ENCODE peak calls at places on chromosome 10, in four cellular contexts. H is heart left ventricle; S is mammary epithelial cell; P is naive thymus-derived CD4-positive, alpha-beta T cell. F is an unnamed sample.

GRCh38 chr10:89346264-89346971 is 18.6 kb downstream of the IFIT3 start:
- DNase-seq in H (no peak), S (peak; percentile 57), P (no peak), F (no peak)

GRCh38 chr10:101380353-101381017 is 26.5 kb downstream of the BTRC start:
- DNase-seq in H (no peak), S (peak; percentile 85), P (no peak), F (no peak)

GRCh38 chr10:4281207-4281825 is 496.3 kb upstream of the KLF6 start:
- DNase-seq in H (no peak), S (no peak), P (no peak), F (no peak)

GRCh38 chr10:117250409-117250808 is 9.5 kb downstream of the SLC18A2 start:
- DNase-seq in H (no peak), S (no peak), P (no peak), F (no peak)

GRCh38 chr10:18583575-18584270 is 67.7 kb downstream of the NSUN6 start:
- DNase-seq in H (no peak), S (no peak), P (no peak), F (no peak)

GRCh38 chr10:113648478-113648877 is 15.4 kb downstream of the NRAP start:
- DNase-seq in H (peak; percentile 63), S (no peak), P (no peak), F (no peak)

GRCh38 chr10:99318048-99318447 is 11.1 kb upstream of the CNNM1 start:
- DNase-seq in H (no peak), S (no peak), P (no peak), F (no peak)

GRCh38 chr10:54800677-54801480 is at the start of gene PCDH15:
- DNase-seq in H (peak; percentile 18), S (peak; percentile 26), P (no peak), F (no peak)

GRCh38 chr10:93745411-93746065 is 12.2 kb upstream of the LGI1 start:
- DNase-seq in H (no peak), S (no peak), P (no peak), F (no peak)

GRCh38 chr10:91117496-91117895 is 103.0 kb upstream of the PCGF5 start:
- DNase-seq in H (no peak), S (no peak), P (no peak), F (no peak)

GRCh38 chr10:114100848-114101741 is 57.4 kb downstream of the ADRB1 start:
- DNase-seq in H (peak; percentile 39), S (no peak), P (no peak), F (no peak)

GRCh38 chr10:121865554-121865953 is 62.3 kb downstream of the ATE1 start:
- DNase-seq in H (no peak), S (no peak), P (no peak), F (no peak)

GRCh38 chr10:126115021-126115610 is 218.8 kb downstream of the FANK1 start:
- DNase-seq in H (no peak), S (no peak), P (no peak), F (no peak)

GRCh38 chr10:126118476-126118875 is 222.1 kb downstream of the FANK1 start:
- DNase-seq in H (no peak), S (no peak), P (no peak), F (no peak)

GRCh38 chr10:126115861-126116260 is 219.5 kb downstream of the FANK1 start:
- DNase-seq in H (no peak), S (no peak), P (no peak), F (no peak)

GRCh38 chr10:126119591-126119990 is 223.2 kb downstream of the FANK1 start:
- DNase-seq in H (no peak), S (no peak), P (no peak), F (no peak)

DNA sequence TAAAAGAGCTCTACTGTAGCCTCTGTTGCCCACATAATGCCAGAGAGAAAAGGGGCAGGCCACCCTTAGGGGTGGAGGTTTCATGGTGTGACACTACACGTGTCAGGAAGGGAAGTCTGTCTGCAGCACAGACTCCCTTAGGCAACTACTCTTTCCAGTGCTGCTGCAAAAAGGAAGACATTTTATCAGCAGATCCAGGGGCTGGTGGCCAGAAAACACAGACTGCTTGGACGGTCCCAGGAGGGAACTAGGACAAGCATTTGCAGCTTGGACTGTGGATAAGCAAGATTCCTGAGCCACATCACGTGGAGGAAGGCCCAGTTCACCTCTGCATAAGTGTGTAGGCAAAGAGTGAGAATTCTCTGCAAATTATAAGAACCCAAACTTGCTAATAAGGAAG is 220.8 kb downstream of the FANK1 start:
- DNase-seq in H (no peak), S (no peak), P (no peak), F (no peak)
- H3K9me3 ChIP-seq in H (no peaks in the 10 kb centered on the region), S (no peaks in the 10 kb centered on the region), P (no peaks in the 10 kb centered on the region), F (no peaks in the 10 kb centered on the region)

GRCh38 chr10:124619802-124620490 is 124.2 kb downstream of the FAM53B start:
- DNase-seq in H (no peak), S (no peak), P (no peak), F (no peak)
- H3K4me1 ChIP-seq in H (peaks cover 73% of the 10 kb centered on the region), S (peaks cover 34% of the 10 kb centered on the region), P (peaks cover 15% of the 10 kb centered on the region), F (no peaks in the 10 kb centered on the region)

GRCh38 chr10:57846307-57847065 is 421.2 kb downstream of the IPMK start:
- DNase-seq in H (no peak), S (no peak), P (no peak), F (no peak)
- H3K9me3 ChIP-seq in H (no peaks in the 10 kb centered on the region), S (no peaks in the 10 kb centered on the region), P (no peaks in the 10 kb centered on the region), F (no peaks in the 10 kb centered on the region)

GRCh38 chr10:79138449-79139123 is 69.8 kb downstream of the ZMIZ1 start:
- DNase-seq in H (no peak), S (no peak), P (no peak), F (no peak)
- H3K4me1 ChIP-seq in H (peaks cover 100% of the 10 kb centered on the region), S (peaks cover 6% of the 10 kb centered on the region), P (peaks cover 28% of the 10 kb centered on the region), F (peaks cover 7% of the 10 kb centered on the region)

DNA sequence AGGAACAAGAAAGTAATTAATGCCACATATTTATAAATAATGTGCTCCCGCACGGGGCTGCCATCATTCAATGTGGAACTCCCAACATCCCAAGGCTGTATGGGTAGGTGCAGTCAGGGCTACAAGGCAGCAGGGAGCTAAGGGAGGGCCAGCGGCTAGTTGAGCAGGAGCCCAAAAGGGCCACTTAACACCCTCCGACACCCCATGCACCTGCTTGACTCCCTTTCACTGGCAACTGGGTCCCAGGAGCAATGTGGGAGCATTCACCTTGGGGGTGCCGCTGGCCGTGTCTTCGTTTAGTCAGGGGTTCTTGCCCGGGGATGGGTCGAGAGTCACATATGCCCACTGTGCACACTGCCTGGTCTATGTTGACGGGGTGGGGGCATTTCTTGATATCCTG is 27.9 kb downstream of the SCART1 start:
- DNase-seq in H (no peak), S (no peak), P (no peak), F (no peak)
- H3K9me3 ChIP-seq in H (peaks cover 11% of the 10 kb centered on the region), S (no peaks in the 10 kb centered on the region), P (peaks cover 8% of the 10 kb centered on the region), F (no peaks in the 10 kb centered on the region)

DNA sequence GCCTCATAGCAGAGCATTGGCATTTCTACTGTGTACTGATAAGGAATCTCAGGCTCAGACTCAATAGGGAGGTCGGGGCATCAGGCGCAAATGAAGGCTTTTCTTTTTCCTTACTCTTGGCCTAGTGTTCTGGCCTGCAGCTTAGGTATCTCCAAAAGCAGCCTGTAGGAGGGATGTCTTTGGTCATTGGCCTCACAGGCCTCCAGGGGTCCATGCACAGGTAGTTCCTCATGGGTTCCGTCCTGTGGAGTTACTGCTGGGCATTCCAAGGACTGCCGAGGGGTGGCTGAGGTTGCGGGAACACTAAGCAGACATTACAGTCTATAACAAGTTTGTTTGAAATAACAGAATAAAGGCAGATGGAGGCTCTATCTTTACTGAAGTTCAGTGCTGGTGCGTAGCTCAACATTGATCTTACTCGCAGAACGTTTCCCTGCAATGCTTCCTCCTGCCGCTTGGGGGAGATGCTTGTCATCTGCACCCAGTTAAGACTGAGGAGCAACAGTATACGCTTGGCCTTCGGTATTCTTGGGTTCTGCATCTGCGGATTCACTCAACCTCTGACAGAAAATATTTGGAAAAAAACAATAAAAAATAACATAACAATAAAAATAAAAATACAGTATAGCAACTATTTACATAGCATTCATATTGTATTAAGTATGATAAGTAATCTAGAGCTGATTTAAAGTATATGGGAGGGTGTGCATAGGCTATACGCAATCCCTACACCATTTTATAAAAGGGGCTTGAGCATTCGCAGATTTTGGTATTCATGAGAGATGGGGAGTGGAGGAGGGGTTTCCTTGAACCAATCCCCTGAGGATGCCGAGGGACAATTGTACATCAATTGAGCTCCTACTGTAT is 58.9 kb downstream of the SH2D4B start:
- DNase-seq in H (no peak), S (peak; percentile 30), P (peak; percentile 10), F (no peak)
- H3K4me1 ChIP-seq in H (no peaks in the 10 kb centered on the region), S (peaks cover 2% of the 10 kb centered on the region), P (no peaks in the 10 kb centered on the region), F (no peaks in the 10 kb centered on the region)

GRCh38 chr10:37687581-37687980 is 169.8 kb downstream of the ZNF248 start:
- DNase-seq in H (no peak), S (no peak), P (no peak), F (no peak)
- H3K9me3 ChIP-seq in H (peaks cover 7% of the 10 kb centered on the region), S (peaks cover 27% of the 10 kb centered on the region), P (peaks cover 7% of the 10 kb centered on the region), F (no peaks in the 10 kb centered on the region)

GRCh38 chr10:124669141-124669823 is 74.9 kb downstream of the FAM53B start:
- DNase-seq in H (no peak), S (no peak), P (no peak), F (peak; percentile 6)
- H3K4me1 ChIP-seq in H (peaks cover 95% of the 10 kb centered on the region), S (peaks cover 17% of the 10 kb centered on the region), P (peaks cover 85% of the 10 kb centered on the region), F (no peaks in the 10 kb centered on the region)